ENCODE peak calls at places on chromosomes 6 and 20, in five cellular contexts. Y is body of pancreas, F is tibial artery, A is vagina, O is trophoblast cell. G is an unnamed sample. For H3K9me3, the result is how much of the 10 kb centered on the place peaks cover.

GRCh38 chr20:48682529-48683385 is 145.0 kb downstream of the PREX1 start:
- DNase-seq in O (no peak), Y (peak), F (peak), A (no peak), G (no peak)

GRCh38 chr6:170063851-170064617 is 226.8 kb downstream of the DLL1 start:
- DNase-seq in Y (peak), F (peak), O (no peak), A (no peak), G (no peak)

GRCh38 chr6:130306377-130306776 is 59.4 kb upstream of the TMEM200A start:
- DNase-seq in Y (no peak), A (no peak), O (no peak), F (no peak), G (no peak)

GRCh38 chr6:117169781-117170281 is 95.5 kb upstream of the VGLL2 start:
- DNase-seq in F (no peak), A (no peak), O (peak), Y (no peak), G (no peak)

GRCh38 chr20:8234580-8234979 is 102.5 kb downstream of the PLCB1 start:
- DNase-seq in Y (no peak), F (no peak), A (no peak), O (no peak), G (no peak)

GRCh38 chr20:9838035-9838377 is 870 bp downstream of the PAK5 start:
- DNase-seq in O (no peak), A (no peak), Y (peak), F (no peak), G (no peak)

GRCh38 chr20:38550274-38550673 is 30.7 kb upstream of the ADIG start:
- DNase-seq in O (no peak), A (no peak), Y (no peak), F (no peak), G (no peak)

GRCh38 chr6:139550361-139550760 is 175.9 kb upstream of the CITED2 start:
- DNase-seq in Y (peak), A (no peak), F (no peak), O (no peak), G (no peak)

GRCh38 chr6:34688956-34689355 is 7.6 kb downstream of the ILRUN start:
- DNase-seq in Y (no peak), A (no peak), F (no peak), O (no peak), G (no peak)

GRCh38 chr20:38725959-38726848 is 1.9 kb downstream of the SLC32A1 start:
- DNase-seq in Y (peak), O (peak), A (no peak), F (no peak), G (peak)

GRCh38 chr6:5205877-5206840 is 54.6 kb downstream of the LYRM4 start:
- DNase-seq in O (peak), A (no peak), Y (peak), F (peak), G (no peak)

GRCh38 chr20:46308258-46309157 is at the start of gene CDH22:
- DNase-seq in Y (peak), F (no peak), A (no peak), O (peak), G (peak)

GRCh38 chr6:148471624-148472494 is 129.2 kb downstream of the SASH1 start:
- DNase-seq in O (no peak), F (no peak), A (no peak), Y (no peak), G (no peak)

GRCh38 chr6:52598123-52598823 is 21.4 kb upstream of the TRAM2 start:
- DNase-seq in O (peak), A (peak), F (peak), Y (peak), G (no peak)

GRCh38 chr6:150297327-150298028 is 71.3 kb upstream of the IYD start:
- DNase-seq in Y (no peak), O (peak), A (no peak), F (peak), G (no peak)

GRCh38 chr6:76490456-76490855 is 418.0 kb upstream of the IMPG1 start:
- DNase-seq in Y (no peak), A (no peak), O (peak), F (no peak), G (no peak)

DNA sequence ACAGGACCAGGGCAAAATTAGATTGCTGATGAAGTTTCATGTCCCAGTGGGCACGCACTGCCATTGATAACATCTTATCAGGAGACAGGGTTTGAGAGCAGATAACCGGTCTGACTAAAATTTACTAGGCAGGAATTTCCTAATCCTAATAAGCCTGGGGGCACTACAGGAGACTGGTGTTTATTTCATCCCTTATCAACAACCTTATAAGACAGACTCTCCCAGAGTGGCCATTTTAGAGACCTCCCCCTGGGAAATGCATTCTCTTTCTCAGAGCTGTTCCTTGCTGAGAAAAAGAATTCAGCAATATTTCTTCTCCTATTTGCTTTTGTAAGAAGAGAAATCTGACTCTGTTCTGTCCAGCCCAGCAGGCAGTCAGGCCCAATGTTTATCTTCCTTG is 423.4 kb upstream of the IMPG1 start:
- DNase-seq in F (no peak), O (peak), Y (no peak), A (no peak), G (no peak)
- H3K9me3 ChIP-seq in F (under half), O (under half), Y (under half), A (under half), G (under half)

DNA sequence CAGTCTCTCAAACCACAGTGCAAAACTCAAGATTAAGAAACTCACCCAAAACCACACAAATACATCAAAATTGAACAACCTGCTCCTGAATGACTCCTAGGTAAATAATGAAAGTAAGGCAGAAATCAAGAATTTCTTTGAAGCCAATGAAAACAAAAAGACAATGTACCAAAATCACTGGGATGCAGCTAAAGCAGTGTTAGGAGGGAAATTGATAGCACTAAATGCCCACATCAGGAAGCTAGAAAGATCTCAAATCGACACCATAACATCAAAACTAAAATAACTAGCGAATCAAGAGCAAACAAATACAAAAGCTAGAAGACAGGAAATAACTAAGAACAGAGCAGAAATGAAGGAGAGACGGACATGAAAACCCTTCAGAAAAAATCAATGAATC is 70.5 kb downstream of the TBC1D32 start:
- DNase-seq in F (no peak), Y (no peak), A (no peak), O (no peak), G (no peak)
- H3K9me3 ChIP-seq in F (under half), Y (under half), A (under half), O (under half), G (under half)

GRCh38 chr20:54139188-54139587 is 34.6 kb downstream of the CYP24A1 start:
- DNase-seq in O (no peak), F (no peak), A (no peak), Y (no peak), G (no peak)
- H3K9me3 ChIP-seq in O (under half), F (under half), A (under half), Y (under half), G (under half)

DNA sequence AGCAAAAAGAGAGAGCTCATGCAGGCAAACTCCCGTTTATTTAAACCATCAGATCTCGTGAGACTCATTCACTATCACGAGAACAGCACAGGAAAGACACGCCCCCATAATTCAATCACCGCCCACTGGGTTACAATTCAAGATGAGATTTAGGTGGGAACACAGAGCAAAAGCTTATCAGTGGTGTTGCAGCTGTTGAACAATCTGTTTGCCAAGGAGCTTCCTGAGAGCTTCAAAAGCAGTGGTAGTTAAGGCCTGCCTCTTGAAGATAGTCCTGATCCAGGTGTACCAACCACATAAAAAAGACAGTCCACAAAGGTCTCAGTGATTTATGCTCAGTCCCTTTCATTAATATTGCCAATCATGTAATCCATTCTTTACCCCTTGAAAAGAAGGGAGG is 269.4 kb upstream of the IRAK1BP1 start:
- DNase-seq in O (no peak), A (no peak), Y (no peak), F (no peak), G (no peak)
- H3K9me3 ChIP-seq in O (under half), A (under half), Y (under half), F (under half), G (under half)

GRCh38 chr6:167684276-167685104 is 142.2 kb upstream of the AFDN start:
- DNase-seq in Y (no peak), A (no peak), F (no peak), O (peak), G (no peak)
- H3K9me3 ChIP-seq in Y (under half), A (under half), F (under half), O (under half), G (under half)

DNA sequence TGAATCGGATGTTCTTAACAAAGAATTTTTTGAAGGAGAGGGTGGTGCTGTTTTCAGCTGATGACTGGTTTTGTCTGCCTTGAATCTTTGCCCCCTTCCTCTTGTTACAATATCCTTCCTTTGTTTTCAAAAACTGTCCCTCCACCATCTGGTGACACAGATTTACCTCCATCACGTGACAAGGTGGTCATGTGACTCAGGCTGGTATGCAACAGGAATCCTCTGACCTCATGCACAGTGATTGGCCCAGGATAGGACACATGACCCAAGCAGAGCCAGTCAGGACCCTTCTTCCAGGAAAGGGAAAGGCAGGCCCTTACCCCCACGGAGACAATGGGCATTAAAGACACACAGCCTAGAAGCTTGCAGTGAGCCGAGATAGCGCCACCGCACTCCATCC is 84.7 kb upstream of the MC3R start:
- DNase-seq in A (no peak), Y (no peak), F (no peak), O (no peak), G (no peak)
- H3K9me3 ChIP-seq in A (under half), Y (under half), F (under half), O (under half), G (under half)

DNA sequence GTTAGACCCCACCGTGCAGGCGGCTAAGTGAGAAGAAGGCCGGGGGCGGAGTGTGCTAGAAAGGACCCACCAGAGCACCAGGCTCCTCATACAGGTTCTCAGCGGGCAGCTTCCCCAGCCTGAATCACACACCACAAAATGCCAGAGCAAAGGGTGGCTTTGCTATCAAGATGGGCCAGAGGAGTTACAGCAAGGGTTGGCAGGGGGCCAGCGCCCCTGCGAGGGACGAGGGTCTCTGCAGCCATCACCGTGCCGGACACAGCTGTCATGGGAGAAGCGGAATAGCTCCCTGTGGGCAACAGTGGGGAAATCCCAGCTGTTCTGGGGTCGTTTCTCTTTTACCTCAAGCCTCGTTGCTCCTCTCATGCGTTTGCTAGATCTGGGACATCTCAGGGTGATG is 206.3 kb downstream of the SMOC2 start:
- DNase-seq in Y (no peak), F (no peak), A (no peak), O (no peak), G (no peak)
- H3K9me3 ChIP-seq in Y (under half), F (under half), A (under half), O (under half), G (under half)

GRCh38 chr6:168040856-168041496 is 38.0 kb downstream of the FRMD1 start:
- DNase-seq in Y (no peak), F (peak), A (no peak), O (no peak), G (no peak)

GRCh38 chr6:168037856-168038255 is 40.4 kb downstream of the KIF25 start:
- DNase-seq in F (no peak), O (peak), A (no peak), Y (no peak), G (no peak)

GRCh38 chr6:168038576-168039140 is 40.4 kb downstream of the FRMD1 start:
- DNase-seq in O (no peak), A (no peak), F (no peak), Y (no peak), G (no peak)

GRCh38 chr6:168039849-168040248 is 39.2 kb downstream of the FRMD1 start:
- DNase-seq in O (no peak), A (no peak), Y (no peak), F (peak), G (no peak)

GRCh38 chr6:168039301-168039700 is 39.7 kb downstream of the FRMD1 start:
- DNase-seq in O (no peak), F (no peak), Y (no peak), A (no peak), G (no peak)
- H3K9me3 ChIP-seq in O (under half), F (under half), Y (under half), A (under half), G (under half)

DNA sequence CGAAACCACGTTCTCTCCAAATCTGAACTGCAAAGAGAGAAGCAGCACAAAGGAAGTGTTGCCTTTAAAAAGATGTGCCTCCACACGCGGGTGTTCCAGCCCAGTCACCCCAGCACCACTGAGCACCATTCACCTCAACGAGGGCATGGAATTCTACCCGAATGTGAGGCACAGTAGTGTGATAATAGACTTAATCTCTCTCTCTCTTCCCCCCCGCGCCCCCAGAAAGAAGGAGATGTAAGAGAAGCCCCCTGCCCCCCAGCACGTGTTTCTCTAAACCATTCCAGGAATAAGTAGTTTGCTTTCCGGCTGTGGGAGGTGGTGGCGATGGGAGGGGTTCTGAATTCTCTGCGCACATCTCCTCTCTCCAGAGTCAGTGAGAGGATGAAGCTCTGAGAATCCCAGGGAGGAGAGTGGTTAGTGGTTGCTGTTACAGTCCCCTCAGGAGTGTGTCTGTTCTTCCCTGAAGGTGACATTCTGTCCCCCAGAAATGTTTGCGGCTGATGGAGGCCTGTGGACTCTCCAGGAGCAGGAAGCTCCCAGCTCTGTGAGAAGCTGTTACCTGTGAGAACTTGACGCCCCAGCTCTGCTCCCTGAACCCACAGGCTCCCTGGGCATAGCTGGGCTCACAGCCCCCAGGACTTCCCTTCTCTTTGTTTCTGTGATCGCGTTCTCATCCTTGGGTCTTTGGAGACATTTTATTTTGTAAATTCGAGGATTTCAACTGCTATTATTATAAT is 23.5 kb upstream of the IRF4 start:
- DNase-seq in Y (no peak), A (no peak), F (no peak), O (no peak), G (no peak)
- H3K9me3 ChIP-seq in Y (under half), A (under half), F (under half), O (under half), G (under half)